ENCODE peak calls at places on chromosomes 4 and X, in six cellular contexts. W is K562, B is GM12892, K is HepG2, C is GM12878, L is H1. V is an unnamed sample.

GRCh38 chr4:17038510-17039176 is 140.2 kb upstream of the LDB2 start:
- DNase-seq in B (no peak), W (no peak), L (no peak), K (no peak), C (no peak), V (no peak)

GRCh38 chr4:87060957-87061356 is 126.1 kb downstream of the AFF1 start:
- DNase-seq in B (no peak), W (no peak), L (no peak), C (no peak), K (no peak), V (no peak)

GRCh38 chrX:153875391-153876111 is 10.4 kb downstream of the L1CAM start:
- DNase-seq in C (no peak), L (no peak), B (peak), W (peak), K (no peak), V (peak)

GRCh38 chrX:2690856-2691542 is at the start of gene CD99:
- DNase-seq in W (peak), B (peak), C (peak), L (no peak), K (peak), V (peak)

GRCh38 chrX:52933976-52934703 is 24.2 kb downstream of the FAM156A start:
- DNase-seq in C (no peak), K (no peak), B (no peak), W (no peak), L (no peak), V (no peak)

GRCh38 chr4:40594261-40595178 is 35.1 kb downstream of the RBM47 start:
- DNase-seq in L (no peak), K (no peak), W (no peak), C (no peak), B (no peak), V (no peak)

GRCh38 chr4:153153339-153153851 is 50.8 kb upstream of the TRIM2 start:
- DNase-seq in C (no peak), L (no peak), W (no peak), K (no peak), B (peak), V (peak)

GRCh38 chr4:149173241-149174013 is 642.2 kb downstream of the IQCM start:
- DNase-seq in L (no peak), C (no peak), B (no peak), K (no peak), W (no peak), V (no peak)

GRCh38 chrX:72304877-72305276 is 837 bp downstream of the CITED1 start:
- DNase-seq in B (no peak), C (no peak), W (no peak), K (no peak), L (no peak), V (no peak)

GRCh38 chrX:136546369-136546768 is 14.4 kb downstream of the VGLL1 start:
- DNase-seq in W (no peak), L (no peak), C (no peak), B (no peak), K (no peak), V (no peak)

GRCh38 chr4:74009307-74009706 is 10.8 kb upstream of the CXCL5 start:
- DNase-seq in C (no peak), K (no peak), W (no peak), B (no peak), L (no peak), V (no peak)

GRCh38 chrX:155094468-155095061 is 23.3 kb downstream of the BRCC3 start:
- DNase-seq in L (no peak), B (no peak), K (peak), W (peak), C (no peak), V (no peak)

GRCh38 chr4:5757536-5757935 is 46.5 kb downstream of the EVC start:
- DNase-seq in B (no peak), K (no peak), W (no peak), C (no peak), L (no peak), V (no peak)

GRCh38 chr4:71187399-71188196 is 151.2 kb upstream of the SLC4A4 start:
- DNase-seq in L (no peak), C (no peak), K (no peak), B (no peak), W (no peak), V (no peak)

GRCh38 chrX:75155454-75155829 is 641 bp downstream of the ABCB7 start:
- DNase-seq in C (no peak), B (no peak), L (no peak), W (peak), K (no peak), V (no peak)

GRCh38 chr4:131430302-131430701 is 1718.8 kb upstream of the PCDH10 start:
- DNase-seq in W (no peak), B (no peak), L (no peak), C (no peak), K (no peak), V (no peak)

GRCh38 chrX:154082396-154083133 is 15.0 kb downstream of the MECP2 start:
- DNase-seq in L (no peak), W (no peak), C (no peak), K (no peak), B (no peak), V (no peak)

GRCh38 chrX:84339507-84340364 is 151.7 kb upstream of the RPS6KA6 start:
- DNase-seq in W (peak), B (no peak), C (no peak), K (peak), L (no peak), V (no peak)

GRCh38 chr4:6920174-6920573 is 10.5 kb downstream of the TBC1D14 start:
- DNase-seq in K (no peak), B (no peak), C (no peak), W (no peak), L (no peak), V (no peak)

GRCh38 chr4:174429701-174430100 is 92.6 kb downstream of the HPGD start:
- DNase-seq in W (no peak), C (no peak), B (no peak), L (no peak), K (no peak), V (no peak)

GRCh38 chr4:8938137-8938536 is 66.5 kb upstream of the HMX1 start:
- DNase-seq in K (no peak), W (no peak), B (no peak), C (no peak), L (no peak), V (no peak)

GRCh38 chrX:95318882-95319281 is 1365.8 kb upstream of the DIAPH2 start:
- DNase-seq in W (peak), L (peak), K (peak), B (no peak), C (no peak), V (no peak)

GRCh38 chrX:9416562-9417319 is 48.1 kb upstream of the TBL1X start:
- DNase-seq in C (no peak), L (no peak), W (no peak), K (no peak), B (no peak), V (no peak)

GRCh38 chr4:40441415-40441814 is 106.3 kb downstream of the CHRNA9 start:
- DNase-seq in L (no peak), K (no peak), C (no peak), W (no peak), B (no peak), V (no peak)

GRCh38 chr4:81818385-81818784 is 346.7 kb upstream of the RASGEF1B start:
- DNase-seq in L (no peak), B (no peak), C (no peak), K (peak), W (no peak), V (no peak)

GRCh38 chr4:27407616-27408015 is 547.0 kb downstream of the STIM2 start:
- DNase-seq in B (no peak), L (no peak), C (no peak), K (no peak), W (no peak), V (no peak)

GRCh38 chr4:106595906-106596305 is 227.3 kb upstream of the GIMD1 start:
- DNase-seq in K (no peak), W (no peak), L (no peak), C (no peak), B (no peak), V (no peak)

GRCh38 chr4:24765331-24765990 is 29.9 kb upstream of the SOD3 start:
- DNase-seq in W (no peak), B (no peak), K (no peak), L (no peak), C (no peak), V (no peak)

GRCh38 chr4:6753103-6753560 is 29.4 kb upstream of the KIAA0232 start:
- DNase-seq in C (no peak), W (peak), K (peak), L (no peak), B (no peak), V (no peak)

GRCh38 chr4:30402276-30402675 is 317.9 kb upstream of the PCDH7 start:
- DNase-seq in C (no peak), K (no peak), B (no peak), L (no peak), W (no peak), V (no peak)

GRCh38 chr4:78288327-78288726 is 231.2 kb downstream of the FRAS1 start:
- DNase-seq in L (no peak), C (no peak), W (no peak), K (no peak), B (no peak), V (no peak)

GRCh38 chr4:47704693-47705325 is 133.1 kb downstream of the CORIN start:
- DNase-seq in W (no peak), B (no peak), C (no peak), K (peak), L (peak), V (no peak)

GRCh38 chrX:123975180-123975579 is 13.7 kb downstream of the STAG2 start:
- DNase-seq in K (no peak), B (no peak), C (no peak), W (no peak), L (no peak), V (no peak)

GRCh38 chrX:10634681-10635161 is 14.3 kb upstream of the MID1 start:
- DNase-seq in B (no peak), C (no peak), L (no peak), K (no peak), W (no peak), V (no peak)

GRCh38 chrX:110133735-110134370 is 130.9 kb downstream of the TMEM164 start:
- DNase-seq in K (no peak), C (no peak), W (no peak), B (no peak), L (no peak), V (no peak)

GRCh38 chr4:8278421-8279287 is 9.1 kb downstream of the HTRA3 start:
- DNase-seq in W (no peak), K (no peak), C (no peak), B (no peak), L (no peak), V (no peak)

DNA sequence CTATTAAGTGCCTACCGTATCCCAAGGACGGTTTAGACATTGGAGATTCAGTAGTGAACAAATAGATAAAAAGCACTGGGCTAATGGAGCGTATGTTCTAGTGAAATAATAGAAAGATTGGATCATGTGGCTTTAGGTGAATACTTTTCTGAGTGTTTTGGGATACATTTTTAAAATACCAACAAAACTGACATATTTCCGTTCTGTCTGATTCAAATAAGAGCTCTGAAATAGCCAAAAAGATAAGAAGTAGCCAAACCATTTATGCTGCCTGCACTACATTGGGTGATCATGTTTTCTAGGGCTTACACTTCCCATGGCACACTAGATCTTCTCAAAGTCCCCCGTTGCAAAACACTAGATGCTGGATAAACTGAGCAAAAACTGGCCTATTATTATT is 14.2 kb downstream of the IGFBP7 start:
- DNase-seq in B (no peak), K (no peak), W (no peak), C (no peak), L (no peak), V (no peak)
- TF ChIP-seq POLR2AphosphoS5 in B (no peak), K (no peak), W (no peak), C (no peak), L (no peak), V (no peak)

GRCh38 chr4:186723207-186724047 is at the start of gene FAT1:
- DNase-seq in L (no peak), B (no peak), K (peak), C (no peak), W (peak), V (peak)
- TF ChIP-seq POLR2A in L (peak), B (no peak), K (no peak), C (no peak), W (peak), V (no peak)

GRCh38 chr4:67101612-67102011 is 443.7 kb downstream of the CENPC start:
- DNase-seq in W (no peak), B (no peak), C (no peak), L (no peak), K (no peak), V (no peak)

GRCh38 chr4:67109276-67109675 is 436.0 kb downstream of the CENPC start:
- DNase-seq in C (no peak), B (no peak), K (no peak), W (no peak), L (no peak), V (no peak)

GRCh38 chr4:67106846-67107467 is 438.3 kb downstream of the CENPC start:
- DNase-seq in K (no peak), B (no peak), L (no peak), C (no peak), W (no peak), V (no peak)

GRCh38 chr4:67103001-67103737 is 442.1 kb downstream of the CENPC start:
- DNase-seq in C (no peak), B (no peak), W (no peak), L (no peak), K (no peak), V (no peak)

GRCh38 chr4:67104145-67104544 is 441.2 kb downstream of the CENPC start:
- DNase-seq in C (no peak), B (no peak), K (no peak), W (no peak), L (no peak), V (no peak)
- TF ChIP-seq TAF1 in C (no peak), B (no peak), K (no peak), W (no peak), L (no peak), V (no peak)

DNA sequence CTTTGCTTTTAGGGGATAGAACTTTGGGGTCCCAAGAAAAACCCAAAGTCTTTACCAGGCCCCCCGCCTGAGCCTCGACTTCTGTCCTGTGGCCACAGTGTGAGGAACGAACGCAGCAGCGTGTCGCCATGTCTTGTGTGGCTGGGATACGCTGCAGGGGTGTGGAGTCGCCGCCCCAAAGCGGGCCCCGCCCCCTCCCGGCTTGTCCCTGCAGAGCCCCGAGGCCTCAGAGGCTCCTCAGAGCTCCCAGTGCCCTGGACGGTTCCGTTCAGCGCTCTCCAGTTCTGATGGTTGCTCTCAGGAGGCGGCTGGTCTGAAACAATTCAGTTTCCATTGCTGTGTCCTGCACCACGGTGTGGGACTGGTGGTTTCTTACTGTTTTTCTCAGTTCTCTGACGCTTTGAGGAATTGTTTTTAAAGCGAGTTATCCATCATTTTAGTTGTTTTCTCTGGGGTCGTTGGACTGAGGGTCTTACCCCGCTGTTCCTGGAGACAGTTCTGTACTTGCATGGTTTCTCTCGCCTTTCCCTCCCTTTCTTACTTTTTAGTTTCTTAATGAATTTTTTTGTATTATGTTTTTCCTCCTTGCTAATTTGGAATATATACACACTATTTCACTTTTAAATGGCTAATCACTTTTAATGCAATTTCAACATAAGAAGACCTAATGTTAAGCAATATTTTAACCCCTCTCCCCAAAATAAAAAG is 1.6 kb upstream of the IDUA start:
- DNase-seq in C (no peak), W (peak), K (peak), B (no peak), L (no peak), V (no peak)
- TF ChIP-seq POLR2AphosphoS5 in C (no peak), W (peak), K (peak), B (no peak), L (no peak), V (no peak)

V was measured in GM12891.